ENCODE peak calls at places on chromosomes 5 and 9, in nine cellular contexts. M, X, T, I, A, W, N, R and P are unnamed samples.

GRCh38 chr9:113590991-113591898 is 127.7 kb downstream of the RGS3 start:
- DNase-seq in R (peak), T (peak), W (peak), X (peak), N (peak), M (peak), A (peak), I (peak), P (peak)

GRCh38 chr9:122394265-122395242 is 23.7 kb downstream of the PTGS1 start:
- DNase-seq in M (no peak), I (peak), W (no peak), N (peak), X (no peak), R (peak), T (no peak), A (no peak), P (no peak)

GRCh38 chr5:125058185-125058826 is 311.9 kb upstream of the ZNF608 start:
- DNase-seq in M (no peak), T (peak), A (no peak), N (no peak), W (no peak), I (no peak), R (peak), X (no peak), P (peak)

GRCh38 chr9:116073826-116074225 is 79.8 kb upstream of the PAPPA start:
- DNase-seq in T (no peak), W (no peak), X (no peak), M (no peak), N (no peak), I (no peak), A (no peak), R (peak), P (no peak)

GRCh38 chr5:131899686-131900085 is 45.8 kb downstream of the MEIKIN start:
- DNase-seq in X (no peak), M (no peak), T (no peak), I (no peak), A (no peak), R (peak), N (no peak), W (no peak), P (no peak)

GRCh38 chr9:77751341-77752091 is 103.4 kb upstream of the GNA14 start:
- DNase-seq in N (peak), M (no peak), A (no peak), R (peak), T (peak), I (no peak), X (peak), W (no peak), P (peak)

GRCh38 chr5:111737716-111738115 is 19.3 kb downstream of the NREP start:
- DNase-seq in I (no peak), A (no peak), X (no peak), N (no peak), M (no peak), T (no peak), W (no peak), R (peak), P (no peak)

GRCh38 chr9:121399883-121400607 is 30.0 kb upstream of the STOM start:
- DNase-seq in W (no peak), X (no peak), N (peak), R (peak), I (no peak), T (peak), M (no peak), A (no peak), P (peak)

GRCh38 chr9:88658311-88658822 is 123.4 kb downstream of the NXNL2 start:
- DNase-seq in M (no peak), A (peak), I (no peak), W (no peak), N (peak), X (no peak), T (no peak), R (peak), P (no peak)

GRCh38 chr5:148909766-148910165 is 83.4 kb downstream of the ADRB2 start:
- DNase-seq in M (no peak), R (no peak), T (no peak), I (peak), X (no peak), W (no peak), A (no peak), N (no peak), P (no peak)

GRCh38 chr9:84697494-84698114 is 28.1 kb downstream of the NTRK2 start:
- DNase-seq in T (no peak), R (peak), X (peak), W (peak), M (peak), N (peak), A (peak), I (peak), P (no peak)

GRCh38 chr9:4796988-4797956 is 4.5 kb downstream of the RCL1 start:
- DNase-seq in W (peak), A (no peak), M (no peak), N (peak), X (no peak), I (no peak), T (no peak), R (peak), P (no peak)

GRCh38 chr5:82340799-82341198 is 62.6 kb upstream of the RPS23 start:
- DNase-seq in R (no peak), T (no peak), A (no peak), X (no peak), M (no peak), N (no peak), W (no peak), I (no peak), P (no peak)

GRCh38 chr5:89668821-89669220 is 740.7 kb downstream of the CETN3 start:
- DNase-seq in N (no peak), I (no peak), A (no peak), R (no peak), T (no peak), W (no peak), M (no peak), X (no peak), P (no peak)

GRCh38 chr9:20621553-20622329 is 558 bp downstream of the MLLT3 start:
- DNase-seq in T (no peak), X (peak), I (peak), M (peak), W (peak), A (peak), N (no peak), R (peak), P (no peak)

GRCh38 chr9:36823934-36824333 is 210.1 kb downstream of the PAX5 start:
- DNase-seq in R (no peak), W (no peak), I (no peak), N (no peak), T (no peak), X (no peak), M (no peak), A (no peak), P (no peak)

GRCh38 chr9:89234636-89235035 is 56.0 kb upstream of the SHC3 start:
- DNase-seq in N (no peak), W (peak), I (no peak), X (peak), A (no peak), T (no peak), R (peak), M (no peak), P (no peak)